ENCODE peak calls at places on chromosome 19, in eight cellular contexts. One of them, this sample, is unnamed.

GRCh38 chr19:34556500-34556899 is 74.9 kb downstream of the WTIP start:
- DNase-seq in M059J: peak; percentile 6
- DNase-seq in stimulated activated naive CD8-positive, alpha-beta T cell treated with anti-CD3 and anti-CD28 coated beads, Interleukin-15, Interleukin-2, amounts not matched to agents 100 U/mL and 50 U/mL, for 24 hours: peak; percentile 19
- DNase-seq in globus pallidus: peak; percentile 0
- DNase-seq in T-helper 1 cell: no peak
- DNase-seq in stimulated activated CD4-positive, alpha-beta T cell treated with anti-CD3 and anti-CD28 coated beads, Interleukin-15, amount 100 ng/mL, for 1 hour: no peak
- DNase-seq in choroid plexus epithelial cell: peak; percentile 9
- DNase-seq in body of pancreas: peak; percentile 65
- DNase-seq in this sample: no peak

GRCh38 chr19:47102561-47103135 is 10.9 kb downstream of the ZC3H4 start:
- DNase-seq in T-helper 1 cell: no peak
- DNase-seq in globus pallidus: no peak
- DNase-seq in choroid plexus epithelial cell: peak; percentile 12
- DNase-seq in M059J: no peak
- DNase-seq in stimulated activated naive CD8-positive, alpha-beta T cell treated with anti-CD3 and anti-CD28 coated beads, Interleukin-15, Interleukin-2, amounts not matched to agents 100 U/mL and 50 U/mL, for 24 hours: no peak
- DNase-seq in body of pancreas: no peak
- DNase-seq in stimulated activated CD4-positive, alpha-beta T cell treated with anti-CD3 and anti-CD28 coated beads, Interleukin-15, amount 100 ng/mL, for 1 hour: no peak
- DNase-seq in this sample: no peak

GRCh38 chr19:45693168-45693788 is 812 bp downstream of the QPCTL start:
- DNase-seq in choroid plexus epithelial cell: peak; percentile 74
- DNase-seq in stimulated activated CD4-positive, alpha-beta T cell treated with anti-CD3 and anti-CD28 coated beads, Interleukin-15, amount 100 ng/mL, for 1 hour: peak; percentile 70
- DNase-seq in stimulated activated naive CD8-positive, alpha-beta T cell treated with anti-CD3 and anti-CD28 coated beads, Interleukin-15, Interleukin-2, amounts not matched to agents 100 U/mL and 50 U/mL, for 24 hours: peak; percentile 91
- DNase-seq in body of pancreas: peak; percentile 83
- DNase-seq in M059J: peak; percentile 71
- DNase-seq in T-helper 1 cell: peak; percentile 57
- DNase-seq in globus pallidus: peak; percentile 57
- DNase-seq in this sample: peak; percentile 32

GRCh38 chr19:16851031-16851712 is 22.0 kb downstream of the SIN3B start:
- DNase-seq in body of pancreas: no peak
- DNase-seq in stimulated activated CD4-positive, alpha-beta T cell treated with anti-CD3 and anti-CD28 coated beads, Interleukin-15, amount 100 ng/mL, for 1 hour: no peak
- DNase-seq in T-helper 1 cell: no peak
- DNase-seq in choroid plexus epithelial cell: peak; percentile 50
- DNase-seq in stimulated activated naive CD8-positive, alpha-beta T cell treated with anti-CD3 and anti-CD28 coated beads, Interleukin-15, Interleukin-2, amounts not matched to agents 100 U/mL and 50 U/mL, for 24 hours: no peak
- DNase-seq in globus pallidus: no peak
- DNase-seq in M059J: peak; percentile 80
- DNase-seq in this sample: no peak

GRCh38 chr19:48991823-48992570 is 1.1 kb downstream of the GYS1 start:
- DNase-seq in M059J: peak; percentile 83
- DNase-seq in T-helper 1 cell: no peak
- DNase-seq in stimulated activated naive CD8-positive, alpha-beta T cell treated with anti-CD3 and anti-CD28 coated beads, Interleukin-15, Interleukin-2, amounts not matched to agents 100 U/mL and 50 U/mL, for 24 hours: no peak
- DNase-seq in globus pallidus: no peak
- DNase-seq in body of pancreas: peak; percentile 39
- DNase-seq in choroid plexus epithelial cell: peak; percentile 91
- DNase-seq in stimulated activated CD4-positive, alpha-beta T cell treated with anti-CD3 and anti-CD28 coated beads, Interleukin-15, amount 100 ng/mL, for 1 hour: no peak
- DNase-seq in this sample: no peak

GRCh38 chr19:49502866-49503581 is 6.8 kb downstream of the RPS11 start:
- DNase-seq in stimulated activated CD4-positive, alpha-beta T cell treated with anti-CD3 and anti-CD28 coated beads, Interleukin-15, amount 100 ng/mL, for 1 hour: no peak
- DNase-seq in M059J: peak; percentile 73
- DNase-seq in choroid plexus epithelial cell: peak; percentile 88
- DNase-seq in T-helper 1 cell: no peak
- DNase-seq in globus pallidus: no peak
- DNase-seq in stimulated activated naive CD8-positive, alpha-beta T cell treated with anti-CD3 and anti-CD28 coated beads, Interleukin-15, Interleukin-2, amounts not matched to agents 100 U/mL and 50 U/mL, for 24 hours: no peak
- DNase-seq in body of pancreas: no peak
- DNase-seq in this sample: peak; percentile 47

GRCh38 chr19:55451163-55451521 is 8.0 kb upstream of the SHISA7 start:
- DNase-seq in body of pancreas: no peak
- DNase-seq in stimulated activated CD4-positive, alpha-beta T cell treated with anti-CD3 and anti-CD28 coated beads, Interleukin-15, amount 100 ng/mL, for 1 hour: no peak
- DNase-seq in choroid plexus epithelial cell: no peak
- DNase-seq in T-helper 1 cell: peak; percentile 22
- DNase-seq in M059J: no peak
- DNase-seq in stimulated activated naive CD8-positive, alpha-beta T cell treated with anti-CD3 and anti-CD28 coated beads, Interleukin-15, Interleukin-2, amounts not matched to agents 100 U/mL and 50 U/mL, for 24 hours: no peak
- DNase-seq in globus pallidus: no peak
- DNase-seq in this sample: no peak

GRCh38 chr19:8366961-8367326 is 3.0 kb downstream of the ANGPTL4 start:
- DNase-seq in T-helper 1 cell: no peak
- DNase-seq in stimulated activated naive CD8-positive, alpha-beta T cell treated with anti-CD3 and anti-CD28 coated beads, Interleukin-15, Interleukin-2, amounts not matched to agents 100 U/mL and 50 U/mL, for 24 hours: no peak
- DNase-seq in M059J: no peak
- DNase-seq in choroid plexus epithelial cell: peak; percentile 89
- DNase-seq in stimulated activated CD4-positive, alpha-beta T cell treated with anti-CD3 and anti-CD28 coated beads, Interleukin-15, amount 100 ng/mL, for 1 hour: no peak
- DNase-seq in body of pancreas: no peak
- DNase-seq in globus pallidus: no peak
- DNase-seq in this sample: no peak

GRCh38 chr19:19637523-19638251 is 5.8 kb downstream of the GMIP start:
- DNase-seq in stimulated activated CD4-positive, alpha-beta T cell treated with anti-CD3 and anti-CD28 coated beads, Interleukin-15, amount 100 ng/mL, for 1 hour: no peak
- DNase-seq in T-helper 1 cell: no peak
- DNase-seq in stimulated activated naive CD8-positive, alpha-beta T cell treated with anti-CD3 and anti-CD28 coated beads, Interleukin-15, Interleukin-2, amounts not matched to agents 100 U/mL and 50 U/mL, for 24 hours: no peak
- DNase-seq in body of pancreas: no peak
- DNase-seq in choroid plexus epithelial cell: no peak
- DNase-seq in M059J: no peak
- DNase-seq in globus pallidus: no peak
- DNase-seq in this sample: no peak

GRCh38 chr19:4730740-4731171 is 7.1 kb upstream of the DPP9 start:
- DNase-seq in stimulated activated naive CD8-positive, alpha-beta T cell treated with anti-CD3 and anti-CD28 coated beads, Interleukin-15, Interleukin-2, amounts not matched to agents 100 U/mL and 50 U/mL, for 24 hours: peak; percentile 77
- DNase-seq in choroid plexus epithelial cell: no peak
- DNase-seq in T-helper 1 cell: peak; percentile 47
- DNase-seq in M059J: peak; percentile 26
- DNase-seq in stimulated activated CD4-positive, alpha-beta T cell treated with anti-CD3 and anti-CD28 coated beads, Interleukin-15, amount 100 ng/mL, for 1 hour: peak; percentile 55
- DNase-seq in body of pancreas: no peak
- DNase-seq in globus pallidus: no peak
- DNase-seq in this sample: no peak

GRCh38 chr19:19538077-19538764 is at the start of gene CILP2:
- DNase-seq in body of pancreas: peak; percentile 31
- DNase-seq in T-helper 1 cell: peak; percentile 39
- DNase-seq in stimulated activated CD4-positive, alpha-beta T cell treated with anti-CD3 and anti-CD28 coated beads, Interleukin-15, amount 100 ng/mL, for 1 hour: peak; percentile 38
- DNase-seq in stimulated activated naive CD8-positive, alpha-beta T cell treated with anti-CD3 and anti-CD28 coated beads, Interleukin-15, Interleukin-2, amounts not matched to agents 100 U/mL and 50 U/mL, for 24 hours: peak; percentile 65
- DNase-seq in M059J: no peak
- DNase-seq in choroid plexus epithelial cell: no peak
- DNase-seq in globus pallidus: no peak
- DNase-seq in this sample: no peak

GRCh38 chr19:1270168-1270853 is 1.2 kb downstream of the CIRBP start:
- DNase-seq in T-helper 1 cell: no peak
- DNase-seq in body of pancreas: no peak
- DNase-seq in globus pallidus: no peak
- DNase-seq in stimulated activated CD4-positive, alpha-beta T cell treated with anti-CD3 and anti-CD28 coated beads, Interleukin-15, amount 100 ng/mL, for 1 hour: no peak
- DNase-seq in M059J: no peak
- DNase-seq in stimulated activated naive CD8-positive, alpha-beta T cell treated with anti-CD3 and anti-CD28 coated beads, Interleukin-15, Interleukin-2, amounts not matched to agents 100 U/mL and 50 U/mL, for 24 hours: peak; percentile 39
- DNase-seq in choroid plexus epithelial cell: no peak
- DNase-seq in this sample: no peak

GRCh38 chr19:3364501-3364858 is 1.9 kb upstream of the NFIC start:
- DNase-seq in stimulated activated CD4-positive, alpha-beta T cell treated with anti-CD3 and anti-CD28 coated beads, Interleukin-15, amount 100 ng/mL, for 1 hour: no peak
- DNase-seq in T-helper 1 cell: no peak
- DNase-seq in M059J: no peak
- DNase-seq in body of pancreas: no peak
- DNase-seq in stimulated activated naive CD8-positive, alpha-beta T cell treated with anti-CD3 and anti-CD28 coated beads, Interleukin-15, Interleukin-2, amounts not matched to agents 100 U/mL and 50 U/mL, for 24 hours: no peak
- DNase-seq in globus pallidus: no peak
- DNase-seq in choroid plexus epithelial cell: no peak
- DNase-seq in this sample: no peak

GRCh38 chr19:50266896-50267295 is 62.3 kb downstream of the KCNC3 start:
- DNase-seq in choroid plexus epithelial cell: no peak
- DNase-seq in globus pallidus: no peak
- DNase-seq in stimulated activated naive CD8-positive, alpha-beta T cell treated with anti-CD3 and anti-CD28 coated beads, Interleukin-15, Interleukin-2, amounts not matched to agents 100 U/mL and 50 U/mL, for 24 hours: peak; percentile 48
- DNase-seq in body of pancreas: peak; percentile 14
- DNase-seq in stimulated activated CD4-positive, alpha-beta T cell treated with anti-CD3 and anti-CD28 coated beads, Interleukin-15, amount 100 ng/mL, for 1 hour: peak; percentile 17
- DNase-seq in M059J: no peak
- DNase-seq in T-helper 1 cell: no peak
- DNase-seq in this sample: no peak

GRCh38 chr19:37928527-37929286 is 21.7 kb downstream of the SIPA1L3 start:
- DNase-seq in globus pallidus: no peak
- DNase-seq in body of pancreas: no peak
- DNase-seq in stimulated activated CD4-positive, alpha-beta T cell treated with anti-CD3 and anti-CD28 coated beads, Interleukin-15, amount 100 ng/mL, for 1 hour: no peak
- DNase-seq in choroid plexus epithelial cell: no peak
- DNase-seq in T-helper 1 cell: no peak
- DNase-seq in stimulated activated naive CD8-positive, alpha-beta T cell treated with anti-CD3 and anti-CD28 coated beads, Interleukin-15, Interleukin-2, amounts not matched to agents 100 U/mL and 50 U/mL, for 24 hours: no peak
- DNase-seq in M059J: peak; percentile 39
- DNase-seq in this sample: no peak

GRCh38 chr19:30673336-30673735 is 301.2 kb downstream of the ZNF536 start:
- DNase-seq in globus pallidus: no peak
- DNase-seq in body of pancreas: no peak
- DNase-seq in stimulated activated CD4-positive, alpha-beta T cell treated with anti-CD3 and anti-CD28 coated beads, Interleukin-15, amount 100 ng/mL, for 1 hour: no peak
- DNase-seq in stimulated activated naive CD8-positive, alpha-beta T cell treated with anti-CD3 and anti-CD28 coated beads, Interleukin-15, Interleukin-2, amounts not matched to agents 100 U/mL and 50 U/mL, for 24 hours: no peak
- DNase-seq in M059J: no peak
- DNase-seq in T-helper 1 cell: no peak
- DNase-seq in choroid plexus epithelial cell: no peak
- DNase-seq in this sample: no peak

GRCh38 chr19:54203151-54203611 is 2.5 kb downstream of the RPS9 start:
- DNase-seq in body of pancreas: peak; percentile 64
- DNase-seq in stimulated activated naive CD8-positive, alpha-beta T cell treated with anti-CD3 and anti-CD28 coated beads, Interleukin-15, Interleukin-2, amounts not matched to agents 100 U/mL and 50 U/mL, for 24 hours: no peak
- DNase-seq in globus pallidus: no peak
- DNase-seq in M059J: no peak
- DNase-seq in choroid plexus epithelial cell: no peak
- DNase-seq in stimulated activated CD4-positive, alpha-beta T cell treated with anti-CD3 and anti-CD28 coated beads, Interleukin-15, amount 100 ng/mL, for 1 hour: no peak
- DNase-seq in T-helper 1 cell: no peak
- DNase-seq in this sample: no peak

GRCh38 chr19:12939292-12939606 is 840 bp downstream of the CALR start:
- DNase-seq in M059J: no peak
- DNase-seq in globus pallidus: no peak
- DNase-seq in T-helper 1 cell: no peak
- DNase-seq in choroid plexus epithelial cell: peak; percentile 83
- DNase-seq in body of pancreas: no peak
- DNase-seq in stimulated activated naive CD8-positive, alpha-beta T cell treated with anti-CD3 and anti-CD28 coated beads, Interleukin-15, Interleukin-2, amounts not matched to agents 100 U/mL and 50 U/mL, for 24 hours: peak; percentile 43
- DNase-seq in stimulated activated CD4-positive, alpha-beta T cell treated with anti-CD3 and anti-CD28 coated beads, Interleukin-15, amount 100 ng/mL, for 1 hour: no peak
- DNase-seq in this sample: no peak

GRCh38 chr19:38429055-38429810 is 3.2 kb upstream of the RASGRP4 start:
- DNase-seq in body of pancreas: no peak
- DNase-seq in stimulated activated naive CD8-positive, alpha-beta T cell treated with anti-CD3 and anti-CD28 coated beads, Interleukin-15, Interleukin-2, amounts not matched to agents 100 U/mL and 50 U/mL, for 24 hours: peak; percentile 32
- DNase-seq in stimulated activated CD4-positive, alpha-beta T cell treated with anti-CD3 and anti-CD28 coated beads, Interleukin-15, amount 100 ng/mL, for 1 hour: no peak
- DNase-seq in globus pallidus: no peak
- DNase-seq in T-helper 1 cell: no peak
- DNase-seq in choroid plexus epithelial cell: no peak
- DNase-seq in M059J: peak; percentile 54
- DNase-seq in this sample: no peak

GRCh38 chr19:38409631-38410133 is 6.8 kb downstream of the FAM98C start:
- DNase-seq in choroid plexus epithelial cell: peak; percentile 64
- DNase-seq in M059J: peak; percentile 58
- DNase-seq in T-helper 1 cell: no peak
- DNase-seq in body of pancreas: no peak
- DNase-seq in stimulated activated naive CD8-positive, alpha-beta T cell treated with anti-CD3 and anti-CD28 coated beads, Interleukin-15, Interleukin-2, amounts not matched to agents 100 U/mL and 50 U/mL, for 24 hours: no peak
- DNase-seq in stimulated activated CD4-positive, alpha-beta T cell treated with anti-CD3 and anti-CD28 coated beads, Interleukin-15, amount 100 ng/mL, for 1 hour: no peak
- DNase-seq in globus pallidus: no peak
- DNase-seq in this sample: no peak

GRCh38 chr19:45939792-45940514 is 25.4 kb upstream of the NANOS2 start:
- DNase-seq in choroid plexus epithelial cell: no peak
- DNase-seq in stimulated activated CD4-positive, alpha-beta T cell treated with anti-CD3 and anti-CD28 coated beads, Interleukin-15, amount 100 ng/mL, for 1 hour: no peak
- DNase-seq in T-helper 1 cell: no peak
- DNase-seq in body of pancreas: no peak
- DNase-seq in M059J: no peak
- DNase-seq in stimulated activated naive CD8-positive, alpha-beta T cell treated with anti-CD3 and anti-CD28 coated beads, Interleukin-15, Interleukin-2, amounts not matched to agents 100 U/mL and 50 U/mL, for 24 hours: no peak
- DNase-seq in globus pallidus: no peak
- DNase-seq in this sample: no peak